ENCODE peak calls at places on chromosome 17, in five cellular contexts. H is mesendoderm, V is breast epithelium, U is AG10803, M is choroid plexus epithelial cell. Y is an unnamed sample.

GRCh38 chr17:65855245-65855644 is 293.8 kb upstream of the AXIN2 start:
- DNase-seq in M (peak), V (no peak), H (peak), U (peak), Y (no peak)

GRCh38 chr17:83073389-83074063 is 5.9 kb upstream of the METRNL start:
- DNase-seq in V (no peak), M (no peak), H (no peak), U (no peak), Y (no peak)

GRCh38 chr17:13114601-13115024 is 96.8 kb upstream of the ELAC2 start:
- DNase-seq in M (peak), H (peak), U (peak), V (no peak), Y (peak)

GRCh38 chr17:7769854-7770253 is 52.3 kb downstream of the DNAH2 start:
- DNase-seq in M (no peak), V (no peak), U (no peak), H (no peak), Y (no peak)

GRCh38 chr17:45257115-45257514 is 4.8 kb downstream of the SPATA32 start:
- DNase-seq in V (no peak), H (no peak), M (no peak), U (no peak), Y (no peak)

GRCh38 chr17:51439395-51440229 is 179.3 kb downstream of the UTP18 start:
- DNase-seq in H (peak), V (no peak), M (no peak), U (no peak), Y (no peak)

GRCh38 chr17:48800626-48801217 is 16.3 kb downstream of the TTLL6 start:
- DNase-seq in V (no peak), H (no peak), M (peak), U (no peak), Y (no peak)

GRCh38 chr17:76121932-76122383 is 18.4 kb upstream of the EXOC7 start:
- DNase-seq in H (peak), U (peak), V (no peak), M (peak), Y (no peak)

GRCh38 chr17:8125196-8125946 is 1.5 kb upstream of the HES7 start:
- DNase-seq in U (peak), M (peak), V (peak), H (peak), Y (peak)

GRCh38 chr17:77471984-77472836 is 331.4 kb downstream of the SEC14L1 start:
- DNase-seq in M (peak), U (peak), H (peak), V (peak), Y (peak)

GRCh38 chr17:44774271-44775135 is 15.7 kb downstream of the ADAM11 start:
- DNase-seq in U (peak), M (peak), V (peak), H (peak), Y (peak)

GRCh38 chr17:14150604-14151003 is 81.3 kb downstream of the COX10 start:
- DNase-seq in V (no peak), M (no peak), H (no peak), U (no peak), Y (no peak)

GRCh38 chr17:57609125-57609877 is 135.8 kb downstream of the CCDC182 start:
- DNase-seq in H (no peak), M (no peak), V (peak), U (no peak), Y (no peak)

GRCh38 chr17:76755285-76755684 is 17.4 kb downstream of the MFSD11 start:
- DNase-seq in V (no peak), U (no peak), H (no peak), M (no peak), Y (no peak)

GRCh38 chr17:55747209-55747608 is 3.6 kb upstream of the PCTP start:
- DNase-seq in M (no peak), U (no peak), H (no peak), V (no peak), Y (no peak)

GRCh38 chr17:12282056-12282455 is 261.4 kb downstream of the MAP2K4 start:
- DNase-seq in U (peak), M (peak), H (no peak), V (no peak), Y (no peak)

GRCh38 chr17:70053241-70054234 is 21.5 kb upstream of the KCNJ16 start:
- DNase-seq in M (peak), H (no peak), V (no peak), U (no peak), Y (no peak)

GRCh38 chr17:79192503-79193500 is 118.2 kb downstream of the ENGASE start:
- DNase-seq in M (peak), H (peak), V (no peak), U (peak), Y (peak)

GRCh38 chr17:2724783-2725164 is 13.2 kb upstream of the CLUH start:
- DNase-seq in V (no peak), U (peak), H (peak), M (peak), Y (peak)

GRCh38 chr17:27810902-27811557 is 10.7 kb upstream of the NOS2 start:
- DNase-seq in U (peak), H (no peak), V (no peak), M (no peak), Y (no peak)

GRCh38 chr17:14301279-14301760 is 439 bp downstream of the HS3ST3B1 start:
- DNase-seq in M (peak), H (no peak), U (no peak), V (no peak), Y (peak)

GRCh38 chr17:9308069-9308468 is 267.6 kb downstream of the STX8 start:
- DNase-seq in H (peak), U (no peak), V (no peak), M (no peak), Y (no peak)

GRCh38 chr17:82238562-82239201 is 9.8 kb downstream of the SLC16A3 start:
- DNase-seq in H (no peak), M (peak), U (peak), V (peak), Y (no peak)

GRCh38 chr17:47120521-47121095 is 68.5 kb downstream of the CDC27 start:
- DNase-seq in V (no peak), M (no peak), U (peak), H (no peak), Y (no peak)

GRCh38 chr17:72422505-72423285 is 301.9 kb downstream of the SOX9 start:
- DNase-seq in H (peak), V (peak), U (peak), M (peak), Y (no peak)

GRCh38 chr17:43940630-43941029 is 1.6 kb downstream of the PPY start:
- DNase-seq in M (peak), U (peak), V (no peak), H (peak), Y (peak)

GRCh38 chr17:81418710-81419332 is 23.6 kb downstream of the BAHCC1 start:
- DNase-seq in M (peak), H (no peak), V (no peak), U (no peak), Y (no peak)

GRCh38 chr17:66726371-66726770 is 108.5 kb upstream of the CACNG5 start:
- DNase-seq in H (no peak), U (no peak), M (no peak), V (no peak), Y (no peak)

GRCh38 chr17:50094243-50094752 is 853 bp upstream of the PDK2 start:
- DNase-seq in M (peak), U (peak), V (peak), H (peak), Y (peak)
- H3K4me3 ChIP-seq in M (peak), U (peak), V (peak), H (no peak), Y (peak)

GRCh38 chr17:39150104-39150634 is 1.3 kb downstream of the PLXDC1 start:
- DNase-seq in M (no peak), V (no peak), U (no peak), H (no peak), Y (no peak)
- H3K4me3 ChIP-seq in M (no peak), V (peak), U (no peak), H (no peak), Y (no peak)

GRCh38 chr17:39525801-39526506 is 64.7 kb downstream of the CDK12 start:
- DNase-seq in U (no peak), H (no peak), M (peak), V (no peak), Y (no peak)
- H3K4me3 ChIP-seq in U (no peak), H (no peak), M (no peak), V (no peak), Y (no peak)

GRCh38 chr17:5706835-5707234 is 122.5 kb upstream of the NLRP1 start:
- DNase-seq in M (peak), U (peak), V (no peak), H (peak), Y (peak)

GRCh38 chr17:5705081-5705875 is 121.0 kb upstream of the NLRP1 start:
- DNase-seq in M (peak), V (no peak), H (peak), U (peak), Y (peak)

GRCh38 chr17:5703736-5704135 is 119.4 kb upstream of the NLRP1 start:
- DNase-seq in V (no peak), U (no peak), H (peak), M (no peak), Y (no peak)

GRCh38 chr17:5707482-5707881 is 123.2 kb upstream of the NLRP1 start:
- DNase-seq in U (no peak), V (no peak), M (no peak), H (no peak), Y (no peak)

DNA sequence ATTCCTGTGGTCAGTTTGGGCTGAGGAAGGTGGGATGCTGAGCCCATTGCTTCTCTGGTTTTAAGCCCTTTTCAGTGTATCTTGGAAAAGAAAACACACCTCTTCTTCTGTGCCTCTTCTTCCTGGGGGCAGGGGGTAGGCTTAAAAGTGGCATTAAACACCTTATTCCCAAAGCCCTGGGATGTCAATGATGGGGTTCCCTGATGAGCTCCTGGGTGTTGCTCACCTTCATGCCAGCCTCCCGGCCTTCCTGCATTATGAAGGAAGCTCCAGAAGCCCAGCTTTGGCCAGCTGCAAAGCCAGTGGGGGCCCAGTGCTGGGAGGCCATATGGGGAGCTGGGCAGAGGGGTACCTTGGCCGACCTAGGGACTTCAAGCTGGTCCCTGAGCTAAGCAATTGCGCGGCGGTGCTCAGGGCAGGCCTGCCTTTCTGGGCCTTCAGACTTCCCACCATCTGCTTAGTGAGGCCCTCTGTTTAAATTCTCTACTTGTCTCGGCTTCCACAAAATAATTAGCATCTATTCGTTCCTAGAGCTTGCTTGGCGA is 121.6 kb upstream of the NLRP1 start:
- DNase-seq in V (no peak), U (no peak), H (no peak), M (no peak), Y (no peak)
- H3K4me3 ChIP-seq in V (no peak), U (no peak), H (no peak), M (no peak), Y (no peak)

DNA sequence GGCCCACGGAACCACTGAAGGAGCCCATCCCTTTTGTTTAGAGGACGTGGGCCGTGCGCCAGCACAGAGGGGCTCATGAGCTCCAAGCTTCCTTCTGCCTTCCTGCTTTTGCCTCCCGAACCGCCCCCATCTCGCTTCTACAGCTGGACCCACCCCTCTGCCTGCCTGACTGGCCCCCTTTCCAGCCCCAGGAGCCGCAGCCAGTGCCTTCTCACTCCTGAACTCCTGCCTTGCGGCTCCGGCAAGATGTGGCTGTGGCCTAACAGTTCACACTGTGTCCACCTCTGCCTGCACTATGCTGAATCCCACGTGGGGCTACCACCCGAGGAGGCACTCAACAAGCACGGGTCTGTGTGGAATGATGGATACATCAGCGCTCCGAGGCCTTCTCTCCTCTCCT is 31.9 kb upstream of the RASD1 start:
- DNase-seq in U (no peak), M (no peak), H (no peak), V (no peak), Y (no peak)
- H3K4me3 ChIP-seq in U (no peak), M (no peak), H (no peak), V (no peak), Y (no peak)

GRCh38 chr17:38453951-38454421 is 25.7 kb downstream of the ARHGAP23 start:
- DNase-seq in V (peak), U (peak), H (no peak), M (no peak), Y (peak)
- H3K4me3 ChIP-seq in V (peak), U (peak), H (no peak), M (peak), Y (peak)

GRCh38 chr17:74840500-74840899 is 19.2 kb downstream of the GRIN2C start:
- DNase-seq in V (no peak), U (no peak), H (no peak), M (no peak), Y (no peak)

GRCh38 chr17:74842599-74843351 is 16.9 kb downstream of the GRIN2C start:
- DNase-seq in M (peak), V (no peak), H (peak), U (peak), Y (peak)

GRCh38 chr17:74843352-74843627 is 16.4 kb downstream of the GRIN2C start:
- DNase-seq in V (no peak), M (no peak), H (no peak), U (no peak), Y (peak)

GRCh38 chr17:74840989-74841666 is 18.6 kb downstream of the GRIN2C start:
- DNase-seq in H (peak), V (peak), M (peak), U (peak), Y (peak)

DNA sequence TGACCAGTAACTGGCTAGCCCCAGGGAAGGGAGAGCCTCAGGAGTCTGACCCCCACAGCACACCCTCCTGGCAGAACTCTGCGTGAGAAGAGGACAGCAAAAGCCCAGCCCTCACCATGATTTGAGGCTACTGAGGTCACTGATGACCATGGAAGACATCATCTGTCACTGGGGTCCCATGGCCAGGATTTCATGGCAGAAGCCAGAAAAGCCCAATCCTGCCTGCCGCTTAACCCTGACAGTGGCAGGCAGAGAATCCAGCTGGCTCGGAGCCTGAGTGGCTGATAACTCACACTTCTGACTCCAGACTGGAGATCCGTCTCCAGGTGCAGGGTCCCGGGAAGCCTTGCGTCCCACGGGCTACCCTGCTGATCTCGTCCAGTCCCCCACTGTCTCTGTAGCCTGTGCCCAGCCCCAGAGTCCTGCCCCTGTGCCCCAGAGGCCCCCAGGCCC is 17.5 kb downstream of the GRIN2C start:
- DNase-seq in V (no peak), U (no peak), M (no peak), H (no peak), Y (peak)
- H3K4me3 ChIP-seq in V (peak), U (peak), M (peak), H (no peak), Y (peak)

GRCh38 chr17:63988741-63989621 is 9.2 kb upstream of the PRR29 start:
- DNase-seq in M (peak), V (no peak), H (peak), U (peak), Y (peak)
- H3K4me3 ChIP-seq in M (no peak), V (no peak), H (no peak), U (no peak), Y (no peak)

DNA sequence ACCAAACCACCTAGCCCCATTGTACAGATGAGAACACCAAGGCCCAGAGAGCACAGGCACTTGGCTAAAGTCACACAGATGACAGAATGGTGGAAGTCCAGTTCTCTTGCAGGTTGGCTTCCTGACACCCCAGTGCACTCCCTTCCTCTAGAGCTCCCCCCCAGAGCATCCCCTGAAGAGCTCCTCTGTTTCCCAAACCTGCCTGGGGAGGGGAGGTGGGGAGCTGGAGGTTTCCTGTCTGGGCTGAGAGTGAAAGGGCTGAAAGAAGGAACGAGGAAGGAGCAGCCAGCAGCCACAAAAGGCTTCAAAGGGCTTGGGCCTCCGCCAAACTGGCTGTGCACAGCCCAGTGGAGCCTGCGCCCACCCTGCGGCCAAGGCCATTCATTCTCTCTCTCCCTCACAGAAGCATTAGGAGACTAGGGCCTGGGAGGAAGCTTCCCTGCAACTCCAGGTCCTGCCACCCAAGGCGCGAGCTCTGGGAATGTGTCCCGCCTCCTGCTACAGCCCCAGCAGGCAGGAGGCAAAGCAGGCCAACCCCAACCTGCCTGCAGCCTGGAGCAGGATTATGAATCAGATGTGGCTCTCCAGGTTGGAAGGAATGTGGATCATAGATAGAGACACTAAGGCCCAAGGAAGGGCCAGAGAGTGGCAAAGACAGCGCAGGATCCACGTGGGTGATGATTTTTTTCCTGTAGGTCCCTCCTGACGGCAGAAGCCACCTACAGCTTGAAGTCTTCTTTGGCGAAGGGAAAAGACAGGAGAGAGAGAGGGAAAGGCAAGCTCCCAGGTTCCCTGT is 913 bp downstream of the SLC13A5 start:
- DNase-seq in H (peak), V (peak), U (no peak), M (peak), Y (peak)
- H3K4me3 ChIP-seq in H (no peak), V (peak), U (no peak), M (no peak), Y (no peak)

Y was measured in neural progenitor cell.